ENCODE peak calls at places on chromosomes 12 and 14, in nine cellular contexts. X is activated T-helper 1 cell treated with anti-CD3 and anti-CD28 coated beads, Interleukin-2, amount 50 U/mL, for 16 hours; P is NCI-H1105; U is Daoy; D is WTC11; F is AG04450; O is CD8-positive, alpha-beta memory T cell; J is Karpas-422; G is AG20443. K is an unnamed sample.

GRCh38 chr14:105863296-105864108 is 337.1 kb downstream of the TMEM121 start:
- DNase-seq in X (no peak), P (no peak), U (no peak), D (peak), F (no peak), O (no peak), J (peak), G (no peak), K (no peak)

GRCh38 chr12:88206636-88207035 is 64.5 kb downstream of the TMTC3 start:
- DNase-seq in X (no peak), P (no peak), U (no peak), D (no peak), F (peak), O (no peak), J (no peak), G (peak), K (no peak)

GRCh38 chr12:11650279-11650696 is 814 bp downstream of the ETV6 start:
- DNase-seq in X (no peak), P (no peak), U (peak), D (peak), F (no peak), O (no peak), J (peak), G (no peak), K (no peak)

GRCh38 chr12:87136330-87136976 is 880.3 kb upstream of the MGAT4C start:
- DNase-seq in X (no peak), P (no peak), U (no peak), D (no peak), F (peak), O (no peak), J (no peak), G (peak), K (no peak)

GRCh38 chr14:42806909-42807315 is 1200.2 kb downstream of the LRFN5 start:
- DNase-seq in X (no peak), P (no peak), U (peak), D (no peak), F (peak), O (no peak), J (no peak), G (no peak), K (no peak)

GRCh38 chr12:113889076-113889475 is 77.0 kb downstream of the RBM19 start:
- DNase-seq in X (no peak), P (no peak), U (no peak), D (no peak), F (no peak), O (no peak), J (no peak), G (peak), K (no peak)

GRCh38 chr12:120784804-120785203 is 59.2 kb downstream of the ACADS start:
- DNase-seq in X (no peak), P (no peak), U (no peak), D (no peak), F (no peak), O (no peak), J (no peak), G (no peak), K (no peak)

GRCh38 chr12:65923228-65923627 is 98.9 kb downstream of the HMGA2 start:
- DNase-seq in X (no peak), P (no peak), U (no peak), D (no peak), F (no peak), O (no peak), J (peak), G (no peak), K (no peak)

GRCh38 chr12:13234045-13234641 is 37.6 kb downstream of the EMP1 start:
- DNase-seq in X (no peak), P (no peak), U (peak), D (peak), F (no peak), O (no peak), J (peak), G (peak), K (peak)

GRCh38 chr12:6241495-6241894 is 41.3 kb downstream of the CD9 start:
- DNase-seq in X (no peak), P (peak), U (no peak), D (no peak), F (no peak), O (no peak), J (no peak), G (no peak), K (no peak)

GRCh38 chr14:91417134-91417982 is at the start of gene CCDC88C:
- DNase-seq in X (peak), P (peak), U (peak), D (peak), F (no peak), O (peak), J (peak), G (peak), K (peak)

GRCh38 chr12:52873832-52874572 is 25.2 kb upstream of the KRT78 start:
- DNase-seq in X (no peak), P (no peak), U (peak), D (peak), F (peak), O (peak), J (no peak), G (peak), K (peak)

GRCh38 chr12:71046215-71046614 is 111.6 kb downstream of the TSPAN8 start:
- DNase-seq in X (no peak), P (no peak), U (peak), D (no peak), F (no peak), O (no peak), J (no peak), G (no peak), K (no peak)

GRCh38 chr12:14618990-14619389 is 51.3 kb upstream of the PLBD1 start:
- DNase-seq in X (no peak), P (no peak), U (peak), D (no peak), F (no peak), O (no peak), J (peak), G (peak), K (peak)

GRCh38 chr14:21104448-21105060 is 3.7 kb downstream of the TMEM253 start:
- DNase-seq in X (peak), P (peak), U (peak), D (peak), F (no peak), O (peak), J (peak), G (peak), K (peak)

GRCh38 chr12:104859144-104859543 is 98.9 kb downstream of the SLC41A2 start:
- DNase-seq in X (no peak), P (no peak), U (peak), D (no peak), F (no peak), O (no peak), J (no peak), G (peak), K (no peak)

GRCh38 chr12:71353607-71354006 is 86.0 kb upstream of the LGR5 start:
- DNase-seq in X (no peak), P (no peak), U (no peak), D (no peak), F (no peak), O (no peak), J (no peak), G (no peak), K (no peak)

GRCh38 chr12:131755305-131756113 is 44.6 kb downstream of the SFSWAP start:
- DNase-seq in X (no peak), P (peak), U (peak), D (peak), F (no peak), O (no peak), J (peak), G (no peak), K (peak)

GRCh38 chr12:47921907-47922306 is 17.1 kb upstream of the VDR start:
- DNase-seq in X (no peak), P (no peak), U (no peak), D (no peak), F (no peak), O (no peak), J (no peak), G (no peak), K (no peak)

GRCh38 chr12:39145175-39145999 is 240.0 kb upstream of the CPNE8 start:
- DNase-seq in X (no peak), P (no peak), U (peak), D (peak), F (no peak), O (no peak), J (no peak), G (peak), K (peak)

GRCh38 chr14:101791919-101792572 is 30.5 kb downstream of the PPP2R5C start:
- DNase-seq in X (no peak), P (no peak), U (peak), D (no peak), F (peak), O (no peak), J (peak), G (peak), K (peak)

GRCh38 chr12:51295651-51296050 is 25.4 kb upstream of the SMAGP start:
- DNase-seq in X (no peak), P (no peak), U (no peak), D (no peak), F (no peak), O (no peak), J (no peak), G (no peak), K (no peak)

GRCh38 chr14:30906752-30907658 is 32.6 kb downstream of the COCH start:
- DNase-seq in X (no peak), P (no peak), U (no peak), D (no peak), F (no peak), O (no peak), J (peak), G (no peak), K (peak)

GRCh38 chr12:68425998-68426397 is 93.8 kb upstream of the MDM1 start:
- DNase-seq in X (no peak), P (no peak), U (peak), D (no peak), F (peak), O (no peak), J (no peak), G (no peak), K (no peak)

GRCh38 chr12:5072326-5072725 is 28.6 kb downstream of the KCNA5 start:
- DNase-seq in X (no peak), P (no peak), U (no peak), D (no peak), F (no peak), O (no peak), J (no peak), G (no peak), K (no peak)

GRCh38 chr14:104865069-104865630 is at the start of gene CEP170B:
- DNase-seq in X (peak), P (peak), U (peak), D (peak), F (no peak), O (no peak), J (peak), G (peak), K (peak)

GRCh38 chr14:69687963-69688649 is 76.7 kb downstream of the SUSD6 start:
- DNase-seq in X (no peak), P (peak), U (no peak), D (no peak), F (no peak), O (no peak), J (no peak), G (no peak), K (no peak)

K was measured in A673.